ENCODE peak calls at places on chromosomes 11 and 22, in six cellular contexts. One of them, this sample, is unnamed. For H3K36me3, the result is how much of the 10 kb centered on the place peaks cover.

GRCh38 chr22:35540600-35541253 is at the start of gene RASD2:
- DNase-seq in breast epithelium: peak
- DNase-seq in hepatocyte: peak
- DNase-seq in prostate gland: peak
- DNase-seq in ovary: no peak
- DNase-seq in MM.1S: peak
- DNase-seq in this sample: no peak

GRCh38 chr11:106420048-106420665 is 342.7 kb downstream of the AASDHPPT start:
- DNase-seq in MM.1S: no peak
- DNase-seq in prostate gland: no peak
- DNase-seq in hepatocyte: no peak
- DNase-seq in ovary: no peak
- DNase-seq in breast epithelium: no peak
- DNase-seq in this sample: no peak

GRCh38 chr11:2133481-2134021 is 5.6 kb downstream of the IGF2 start:
- DNase-seq in ovary: no peak
- DNase-seq in hepatocyte: no peak
- DNase-seq in breast epithelium: no peak
- DNase-seq in prostate gland: no peak
- DNase-seq in MM.1S: no peak
- DNase-seq in this sample: no peak

GRCh38 chr11:75365711-75366181 is 14.3 kb upstream of the ARRB1 start:
- DNase-seq in hepatocyte: no peak
- DNase-seq in MM.1S: no peak
- DNase-seq in prostate gland: no peak
- DNase-seq in breast epithelium: no peak
- DNase-seq in ovary: no peak
- DNase-seq in this sample: no peak

GRCh38 chr11:89275966-89276365 is 98.3 kb downstream of the TYR start:
- DNase-seq in prostate gland: no peak
- DNase-seq in MM.1S: no peak
- DNase-seq in breast epithelium: no peak
- DNase-seq in hepatocyte: no peak
- DNase-seq in ovary: no peak
- DNase-seq in this sample: no peak

GRCh38 chr22:50525991-50526848 is 822 bp upstream of the SCO2 start:
- DNase-seq in ovary: peak
- DNase-seq in prostate gland: peak
- DNase-seq in MM.1S: peak
- DNase-seq in hepatocyte: peak
- DNase-seq in breast epithelium: peak
- DNase-seq in this sample: peak

GRCh38 chr11:46120711-46121327 is 435 bp downstream of the PHF21A start:
- DNase-seq in prostate gland: no peak
- DNase-seq in ovary: peak
- DNase-seq in MM.1S: peak
- DNase-seq in hepatocyte: peak
- DNase-seq in breast epithelium: peak
- DNase-seq in this sample: peak

GRCh38 chr11:65692367-65692766 is 19.7 kb upstream of the KAT5 start:
- DNase-seq in breast epithelium: peak
- DNase-seq in ovary: no peak
- DNase-seq in prostate gland: peak
- DNase-seq in hepatocyte: no peak
- DNase-seq in MM.1S: no peak
- DNase-seq in this sample: no peak

GRCh38 chr22:38176170-38176741 is 5.4 kb downstream of the PLA2G6 start:
- DNase-seq in prostate gland: peak
- DNase-seq in hepatocyte: peak
- DNase-seq in MM.1S: no peak
- DNase-seq in ovary: peak
- DNase-seq in breast epithelium: peak
- DNase-seq in this sample: peak

DNA sequence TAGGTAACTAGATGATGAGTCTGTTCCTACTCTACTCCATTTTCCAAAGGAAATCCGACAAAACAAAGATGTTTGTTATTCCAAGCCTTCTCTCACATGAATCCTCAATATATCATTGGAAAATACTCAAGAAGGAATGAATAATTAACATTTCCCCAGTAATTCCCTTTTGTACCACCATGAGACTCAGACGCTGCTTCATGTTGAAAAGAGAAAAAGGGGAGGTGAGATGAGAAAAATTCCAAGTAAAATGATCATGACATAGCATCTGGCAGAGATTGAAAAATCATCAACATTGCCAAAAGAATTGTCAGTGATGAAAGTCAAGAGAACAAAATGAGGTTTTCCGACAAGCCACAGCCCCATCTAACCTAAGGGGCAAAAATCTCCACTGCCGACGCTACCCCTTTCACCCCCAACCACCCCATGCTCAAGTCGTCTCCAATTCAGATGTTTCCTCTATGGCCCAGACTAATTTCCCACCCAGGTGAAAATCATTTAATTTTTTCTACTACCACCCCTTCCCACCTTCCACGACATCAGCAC is 1.3 kb downstream of the RAB6A start:
- DNase-seq in breast epithelium: no peak
- DNase-seq in ovary: no peak
- DNase-seq in hepatocyte: peak
- DNase-seq in MM.1S: no peak
- DNase-seq in prostate gland: no peak
- DNase-seq in this sample: no peak
- TF ChIP-seq CTCF in breast epithelium: peak
- TF ChIP-seq CTCF in ovary: no peak
- TF ChIP-seq CTCF in hepatocyte: peak
- TF ChIP-seq CTCF in MM.1S: no peak
- TF ChIP-seq CTCF in prostate gland: no peak
- TF ChIP-seq CTCF in this sample: no peak

DNA sequence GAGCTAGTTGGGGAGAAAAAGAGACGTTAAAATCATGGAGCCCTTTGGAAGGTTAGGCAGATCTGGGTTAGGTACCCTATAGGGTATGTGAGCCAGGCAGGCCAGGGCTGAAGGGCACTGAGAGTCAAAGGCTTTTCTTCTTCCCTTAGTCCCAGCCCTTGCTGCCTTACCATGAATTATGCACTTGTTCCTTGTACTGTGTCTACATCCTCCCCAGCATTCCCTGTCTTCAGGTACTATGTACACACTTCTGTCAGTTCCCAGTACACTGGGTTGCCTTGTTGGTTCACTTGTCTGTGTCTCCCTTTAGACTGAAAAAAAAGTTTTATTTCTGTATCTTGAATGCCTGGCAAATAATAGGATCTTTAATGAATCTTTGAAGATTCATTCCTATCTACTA is 16.9 kb downstream of the RNF185 start:
- DNase-seq in hepatocyte: no peak
- DNase-seq in ovary: no peak
- DNase-seq in breast epithelium: no peak
- DNase-seq in prostate gland: peak
- DNase-seq in MM.1S: no peak
- DNase-seq in this sample: no peak
- H3K36me3 ChIP-seq in hepatocyte: under half
- H3K36me3 ChIP-seq in ovary: under half
- H3K36me3 ChIP-seq in breast epithelium: under half
- H3K36me3 ChIP-seq in prostate gland: under half
- H3K36me3 ChIP-seq in MM.1S: under half
- H3K36me3 ChIP-seq in this sample: under half

GRCh38 chr11:82898242-82898641 is 2.0 kb downstream of the PRCP start:
- DNase-seq in prostate gland: no peak
- DNase-seq in MM.1S: no peak
- DNase-seq in hepatocyte: no peak
- DNase-seq in breast epithelium: no peak
- DNase-seq in ovary: no peak
- DNase-seq in this sample: no peak

GRCh38 chr11:82892611-82893169 is 7.5 kb downstream of the PRCP start:
- DNase-seq in hepatocyte: no peak
- DNase-seq in breast epithelium: no peak
- DNase-seq in prostate gland: no peak
- DNase-seq in ovary: no peak
- DNase-seq in MM.1S: no peak
- DNase-seq in this sample: no peak

GRCh38 chr11:82899191-82899820 is 924 bp downstream of the PRCP start:
- DNase-seq in MM.1S: no peak
- DNase-seq in prostate gland: no peak
- DNase-seq in ovary: no peak
- DNase-seq in breast epithelium: no peak
- DNase-seq in hepatocyte: no peak
- DNase-seq in this sample: no peak

GRCh38 chr11:82896183-82896582 is 4.0 kb downstream of the PRCP start:
- DNase-seq in breast epithelium: no peak
- DNase-seq in prostate gland: no peak
- DNase-seq in MM.1S: no peak
- DNase-seq in ovary: no peak
- DNase-seq in hepatocyte: no peak
- DNase-seq in this sample: no peak

GRCh38 chr11:82895437-82896091 is 4.7 kb downstream of the PRCP start:
- DNase-seq in MM.1S: no peak
- DNase-seq in hepatocyte: no peak
- DNase-seq in ovary: no peak
- DNase-seq in prostate gland: no peak
- DNase-seq in breast epithelium: no peak
- DNase-seq in this sample: peak
- TF ChIP-seq CTCF in MM.1S: no peak
- TF ChIP-seq CTCF in hepatocyte: no peak
- TF ChIP-seq CTCF in ovary: no peak
- TF ChIP-seq CTCF in prostate gland: no peak
- TF ChIP-seq CTCF in breast epithelium: no peak
- TF ChIP-seq CTCF in this sample: no peak

GRCh38 chr11:9736365-9736764 is 72.5 kb downstream of the SWAP70 start:
- DNase-seq in breast epithelium: no peak
- DNase-seq in prostate gland: no peak
- DNase-seq in hepatocyte: no peak
- DNase-seq in MM.1S: no peak
- DNase-seq in ovary: no peak
- DNase-seq in this sample: no peak

GRCh38 chr11:9733212-9733611 is 69.3 kb downstream of the SWAP70 start:
- DNase-seq in prostate gland: no peak
- DNase-seq in ovary: no peak
- DNase-seq in MM.1S: no peak
- DNase-seq in breast epithelium: no peak
- DNase-seq in hepatocyte: no peak
- DNase-seq in this sample: no peak

GRCh38 chr11:9738126-9738525 is 74.2 kb downstream of the SWAP70 start:
- DNase-seq in MM.1S: no peak
- DNase-seq in prostate gland: no peak
- DNase-seq in breast epithelium: no peak
- DNase-seq in hepatocyte: no peak
- DNase-seq in ovary: no peak
- DNase-seq in this sample: no peak

GRCh38 chr11:9735236-9735635 is 71.4 kb downstream of the SWAP70 start:
- DNase-seq in breast epithelium: no peak
- DNase-seq in ovary: no peak
- DNase-seq in prostate gland: no peak
- DNase-seq in hepatocyte: no peak
- DNase-seq in MM.1S: no peak
- DNase-seq in this sample: no peak

DNA sequence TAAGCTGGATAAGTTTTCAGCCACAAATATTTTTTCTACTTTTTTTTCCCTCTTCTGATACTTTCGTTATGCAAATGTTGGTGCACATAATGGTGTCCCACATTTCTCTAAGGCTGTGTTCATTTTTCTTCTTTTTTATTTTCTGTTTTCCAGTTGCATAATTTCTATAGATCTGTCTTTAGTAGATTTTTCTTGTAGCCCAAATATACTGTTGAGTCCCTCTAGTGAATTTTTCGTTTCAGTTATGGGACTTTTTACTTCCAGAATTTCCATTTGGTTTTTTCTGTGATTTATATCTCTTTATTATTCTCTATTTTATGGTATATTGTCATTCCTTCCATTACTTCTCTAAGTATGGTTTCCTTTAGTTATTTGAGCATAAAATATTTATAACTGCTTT is 72.0 kb downstream of the SWAP70 start:
- DNase-seq in prostate gland: no peak
- DNase-seq in ovary: no peak
- DNase-seq in MM.1S: no peak
- DNase-seq in hepatocyte: no peak
- DNase-seq in breast epithelium: no peak
- DNase-seq in this sample: no peak
- H3K36me3 ChIP-seq in prostate gland: under half
- H3K36me3 ChIP-seq in ovary: under half
- H3K36me3 ChIP-seq in MM.1S: under half
- H3K36me3 ChIP-seq in hepatocyte: under half
- H3K36me3 ChIP-seq in breast epithelium: under half
- H3K36me3 ChIP-seq in this sample: under half

GRCh38 chr11:7353100-7353499 is 101.4 kb downstream of the SYT9 start:
- DNase-seq in breast epithelium: no peak
- DNase-seq in ovary: no peak
- DNase-seq in MM.1S: peak
- DNase-seq in prostate gland: no peak
- DNase-seq in hepatocyte: peak
- DNase-seq in this sample: peak
- TF ChIP-seq CTCF in breast epithelium: no peak
- TF ChIP-seq CTCF in ovary: no peak
- TF ChIP-seq CTCF in MM.1S: peak
- TF ChIP-seq CTCF in prostate gland: no peak
- TF ChIP-seq CTCF in hepatocyte: peak
- TF ChIP-seq CTCF in this sample: peak

GRCh38 chr11:77876045-77876444 is 55.1 kb downstream of the AAMDC start:
- DNase-seq in MM.1S: no peak
- DNase-seq in hepatocyte: no peak
- DNase-seq in breast epithelium: no peak
- DNase-seq in prostate gland: no peak
- DNase-seq in ovary: no peak
- DNase-seq in this sample: no peak
- H3K36me3 ChIP-seq in MM.1S: under half
- H3K36me3 ChIP-seq in hepatocyte: under half
- H3K36me3 ChIP-seq in breast epithelium: under half
- H3K36me3 ChIP-seq in prostate gland: under half
- H3K36me3 ChIP-seq in ovary: under half
- H3K36me3 ChIP-seq in this sample: under half

DNA sequence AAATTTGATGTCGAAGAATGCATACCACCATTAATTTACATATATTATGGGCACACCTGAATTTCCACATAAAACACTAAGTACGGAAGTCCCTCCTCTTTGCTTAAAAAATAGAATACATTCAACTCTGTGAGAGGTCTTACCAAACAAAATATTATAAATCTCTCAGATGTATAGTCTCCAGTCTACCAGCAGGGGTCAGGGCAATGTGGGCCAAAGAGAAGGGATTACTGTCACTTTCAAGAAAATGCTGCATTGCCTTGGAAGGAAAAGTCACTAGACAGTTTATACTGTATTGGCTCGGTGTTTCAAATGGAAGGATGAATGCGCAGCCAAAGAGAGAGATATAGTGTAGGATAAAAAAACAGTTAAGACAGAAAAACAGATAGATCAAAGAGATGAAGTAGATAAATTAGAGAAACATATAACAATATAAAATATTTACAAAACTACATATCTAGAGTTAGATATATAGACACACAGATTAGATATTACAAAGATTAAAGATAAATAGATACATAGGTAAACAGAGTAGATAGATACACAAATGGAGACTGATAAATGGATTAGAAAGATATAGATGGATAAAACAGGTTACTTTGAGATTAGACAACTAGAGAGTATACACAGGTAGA is 20.9 kb downstream of the SERGEF start:
- DNase-seq in breast epithelium: no peak
- DNase-seq in ovary: no peak
- DNase-seq in hepatocyte: peak
- DNase-seq in prostate gland: no peak
- DNase-seq in MM.1S: peak
- DNase-seq in this sample: no peak
- TF ChIP-seq CTCF in breast epithelium: peak
- TF ChIP-seq CTCF in ovary: peak
- TF ChIP-seq CTCF in hepatocyte: peak
- TF ChIP-seq CTCF in prostate gland: peak
- TF ChIP-seq CTCF in MM.1S: peak
- TF ChIP-seq CTCF in this sample: peak